ENCODE peak calls at places on chromosomes 1 and 21, in six cellular contexts. U is HCT116, B is SK-N-SH, D is H1, A is GM12878, O is HepG2. E is an unnamed sample.

GRCh38 chr1:245877976-245878375 is 629.1 kb downstream of the SMYD3 start:
- DNase-seq in D (no peak), O (no peak), U (no peak), B (no peak), A (no peak), E (no peak)

GRCh38 chr1:111621050-111621449 is 1.5 kb downstream of the RAP1A start:
- DNase-seq in O (no peak), B (no peak), D (no peak), U (no peak), A (no peak), E (peak; percentile 32)

GRCh38 chr1:224791362-224791941 is 138.0 kb upstream of the DNAH14 start:
- DNase-seq in O (no peak), U (no peak), D (no peak), B (no peak), A (no peak), E (no peak)

GRCh38 chr1:186089938-186090337 is 285.1 kb downstream of the TPR start:
- DNase-seq in A (no peak), D (no peak), B (no peak), U (no peak), O (no peak), E (no peak)

GRCh38 chr1:166597516-166597915 is 241.8 kb upstream of the POGK start:
- DNase-seq in D (no peak), O (no peak), U (no peak), A (no peak), B (no peak), E (no peak)

GRCh38 chr1:182120411-182121258 is 59.1 kb upstream of the ZNF648 start:
- DNase-seq in O (peak; percentile 91), U (no peak), A (no peak), B (no peak), D (peak; percentile 39), E (no peak)

GRCh38 chr1:15384301-15384901 is 25.3 kb upstream of the EFHD2 start:
- DNase-seq in O (no peak), U (no peak), B (peak; percentile 75), D (peak; percentile 67), A (peak; percentile 24), E (no peak)

GRCh38 chr1:101139130-101139529 is 97.7 kb upstream of the S1PR1 start:
- DNase-seq in A (no peak), B (no peak), D (no peak), O (no peak), U (no peak), E (no peak)

GRCh38 chr1:16073490-16074104 is at the start of gene FAM131C:
- DNase-seq in O (no peak), U (no peak), A (no peak), D (peak; percentile 75), B (peak; percentile 95), E (peak; percentile 91)

GRCh38 chr1:114671011-114671938 is 1.4 kb upstream of the DENND2C start:
- DNase-seq in A (no peak), U (no peak), O (no peak), D (no peak), B (peak; percentile 29), E (no peak)

GRCh38 chr1:98321191-98321590 is 340.3 kb upstream of the SNX7 start:
- DNase-seq in A (no peak), D (no peak), U (no peak), O (no peak), B (no peak), E (no peak)

GRCh38 chr1:58922302-58923089 is 138.6 kb upstream of the JUN start:
- DNase-seq in U (no peak), A (peak; percentile 50), O (no peak), B (no peak), D (no peak), E (no peak)

GRCh38 chr1:85581138-85581801 is 709 bp downstream of the CCN1 start:
- DNase-seq in A (no peak), D (peak; percentile 82), U (no peak), O (peak; percentile 69), B (peak; percentile 75), E (peak; percentile 76)

GRCh38 chr1:201095581-201096531 is 16.4 kb downstream of the CACNA1S start:
- DNase-seq in U (no peak), O (no peak), D (no peak), B (no peak), A (no peak), E (no peak)

GRCh38 chr1:1187938-1188337 is 14.3 kb downstream of the TTLL10 start:
- DNase-seq in U (no peak), D (no peak), B (no peak), O (no peak), A (no peak), E (no peak)

GRCh38 chr21:39313042-39313456 is 383 bp downstream of the BRWD1 start:
- DNase-seq in O (no peak), D (no peak), U (no peak), B (peak; percentile 58), A (no peak), E (peak; percentile 77)

GRCh38 chr1:68969430-68969829 is 472.5 kb upstream of the DEPDC1 start:
- DNase-seq in U (no peak), O (no peak), B (no peak), D (no peak), A (no peak), E (no peak)

GRCh38 chr1:204041803-204042505 is 31.0 kb upstream of the SOX13 start:
- DNase-seq in D (no peak), A (no peak), U (no peak), B (no peak), O (no peak), E (no peak)

GRCh38 chr1:26790551-26790953 is 2.8 kb downstream of the PIGV start:
- DNase-seq in O (no peak), U (no peak), D (no peak), B (no peak), A (no peak), E (no peak)

GRCh38 chr1:24275510-24275909 is 43.6 kb upstream of the GRHL3 start:
- DNase-seq in B (no peak), U (no peak), O (no peak), D (no peak), A (no peak), E (no peak)

GRCh38 chr1:183675381-183675780 is 22.3 kb upstream of the APOBEC4 start:
- DNase-seq in A (no peak), B (no peak), O (no peak), D (no peak), U (no peak), E (no peak)

GRCh38 chr1:204240233-204240632 is 26.4 kb upstream of the GOLT1A start:
- DNase-seq in U (no peak), A (no peak), D (no peak), B (no peak), O (no peak), E (no peak)

GRCh38 chr1:201546093-201546492 is 7.2 kb downstream of the NAV1 start:
- DNase-seq in D (no peak), A (peak; percentile 11), U (peak; percentile 32), B (peak; percentile 35), O (no peak), E (peak; percentile 22)

GRCh38 chr1:175294179-175294756 is 101.7 kb upstream of the KIAA0040 start:
- DNase-seq in O (no peak), A (no peak), B (no peak), U (no peak), D (no peak), E (no peak)

GRCh38 chr1:203308205-203309114 is 3.1 kb downstream of the BTG2 start:
- DNase-seq in D (no peak), B (no peak), U (no peak), A (no peak), O (no peak), E (no peak)

GRCh38 chr1:191959856-191960255 is 198.4 kb upstream of the RGS18 start:
- DNase-seq in U (no peak), B (no peak), D (no peak), O (no peak), A (no peak), E (no peak)

GRCh38 chr1:191963781-191964455 is 194.3 kb upstream of the RGS18 start:
- DNase-seq in U (no peak), B (no peak), O (no peak), D (no peak), A (no peak), E (no peak)

GRCh38 chr1:191963286-191963685 is 195.0 kb upstream of the RGS18 start:
- DNase-seq in D (no peak), A (no peak), O (no peak), U (no peak), B (no peak), E (no peak)
- TF ChIP-seq JUND in D (no peak), A (no peak), O (no peak), U (no peak), B (no peak), E (no peak)

GRCh38 chr21:15455819-15456462 is 273.8 kb upstream of the USP25 start:
- DNase-seq in U (no peak), O (peak; percentile 91), D (no peak), B (no peak), A (no peak), E (no peak)
- TF ChIP-seq SIN3A in U (no peak), O (no peak), D (no peak), B (no peak), A (no peak), E (no peak)

GRCh38 chr1:79902418-79902817 is 895.9 kb upstream of the ADGRL4 start:
- DNase-seq in U (no peak), O (no peak), D (no peak), A (no peak), B (no peak), E (no peak)

GRCh38 chr1:79895573-79895972 is 889.0 kb upstream of the ADGRL4 start:
- DNase-seq in O (no peak), B (no peak), A (no peak), U (no peak), D (no peak), E (no peak)

GRCh38 chr1:79896136-79896535 is 889.6 kb upstream of the ADGRL4 start:
- DNase-seq in B (no peak), A (no peak), U (no peak), D (no peak), O (no peak), E (no peak)

GRCh38 chr1:79899914-79900313 is 893.4 kb upstream of the ADGRL4 start:
- DNase-seq in B (no peak), D (no peak), U (no peak), O (no peak), A (no peak), E (no peak)
- TF ChIP-seq JUND in B (peak; percentile 27), D (no peak), U (no peak), O (no peak), A (no peak), E (no peak)

GRCh38 chr1:209485167-209485566 is 98.3 kb upstream of the CAMK1G start:
- DNase-seq in D (no peak), U (no peak), A (no peak), O (no peak), B (no peak), E (no peak)
- TF ChIP-seq SIN3A in D (no peak), U (no peak), A (no peak), O (no peak), B (peak; percentile 32), E (no peak)

E was measured in K562.